ENCODE peak calls at places on chromosome 1, in ten cellular contexts. O, C, W, Q, X, G, T, N, A and B are unnamed samples.

GRCh38 chr1:157404063-157404501 is 148.2 kb downstream of the FCRL5 start:
- DNase-seq in O (no peak), A (no peak), W (no peak), G (no peak), X (no peak), C (no peak), Q (no peak), N (no peak), T (no peak), B (no peak)

GRCh38 chr1:19317126-19317910 is 5.2 kb downstream of the SLC66A1 start:
- DNase-seq in Q (no peak), T (no peak), W (no peak), N (no peak), G (no peak), X (no peak), A (peak; percentile 26), C (no peak), O (no peak), B (no peak)

GRCh38 chr1:178192686-178193085 is 98.8 kb downstream of the RASAL2 start:
- DNase-seq in W (peak; percentile 87), N (no peak), A (no peak), X (peak; percentile 75), T (no peak), Q (peak; percentile 87), C (no peak), O (peak; percentile 34), G (peak; percentile 72), B (no peak)

GRCh38 chr1:202588644-202589189 is 121.5 kb downstream of the SYT2 start:
- DNase-seq in W (no peak), T (no peak), C (peak; percentile 34), X (no peak), G (no peak), N (no peak), Q (no peak), O (peak; percentile 59), A (no peak), B (no peak)

GRCh38 chr1:229841230-229841629 is 215.2 kb downstream of the URB2 start:
- DNase-seq in O (no peak), X (no peak), G (no peak), W (no peak), T (no peak), C (no peak), Q (no peak), A (no peak), N (no peak), B (no peak)

GRCh38 chr1:64292399-64292798 is 89.0 kb downstream of the UBE2U start:
- DNase-seq in N (no peak), X (no peak), Q (peak; percentile 32), C (no peak), T (no peak), W (peak; percentile 61), G (no peak), O (peak; percentile 72), A (no peak), B (no peak)

GRCh38 chr1:217134857-217135568 is 411.8 kb upstream of the ESRRG start:
- DNase-seq in T (peak; percentile 40), Q (peak; percentile 12), A (peak; percentile 65), N (no peak), O (peak; percentile 38), X (no peak), C (no peak), G (peak; percentile 4), W (no peak), B (peak; percentile 16)

GRCh38 chr1:53896673-53897229 is 2.8 kb downstream of the DIO1 start:
- DNase-seq in Q (peak; percentile 87), N (no peak), C (no peak), G (peak; percentile 87), W (peak; percentile 91), T (no peak), O (peak; percentile 80), A (no peak), X (no peak), B (no peak)

GRCh38 chr1:180927841-180928240 is 15.1 kb downstream of the KIAA1614 start:
- DNase-seq in Q (no peak), W (peak; percentile 16), G (peak; percentile 19), O (no peak), X (no peak), C (no peak), A (no peak), N (no peak), T (no peak), B (no peak)

GRCh38 chr1:226405411-226405988 is 2.4 kb downstream of the PARP1 start:
- DNase-seq in W (no peak), O (no peak), Q (no peak), G (no peak), X (peak; percentile 69), A (peak; percentile 28), N (no peak), T (no peak), C (no peak), B (peak; percentile 72)

GRCh38 chr1:226408285-226409184 is 642 bp upstream of the PARP1 start:
- DNase-seq in Q (no peak), C (no peak), X (no peak), W (no peak), G (no peak), A (no peak), O (no peak), N (no peak), T (no peak), B (peak; percentile 32)

GRCh38 chr1:226406401-226406881 is 1.5 kb downstream of the PARP1 start:
- DNase-seq in O (peak; percentile 97), T (no peak), G (peak; percentile 41), C (no peak), X (peak; percentile 84), Q (peak; percentile 42), W (peak; percentile 43), A (peak; percentile 6), N (no peak), B (peak; percentile 82)

GRCh38 chr1:226407497-226408284 is at the start of gene PARP1:
- DNase-seq in A (peak; percentile 90), O (peak; percentile 99), N (peak; percentile 94), W (peak; percentile 91), X (peak; percentile 96), G (peak; percentile 65), T (peak; percentile 84), C (peak; percentile 71), Q (peak; percentile 79), B (peak; percentile 99)

DNA sequence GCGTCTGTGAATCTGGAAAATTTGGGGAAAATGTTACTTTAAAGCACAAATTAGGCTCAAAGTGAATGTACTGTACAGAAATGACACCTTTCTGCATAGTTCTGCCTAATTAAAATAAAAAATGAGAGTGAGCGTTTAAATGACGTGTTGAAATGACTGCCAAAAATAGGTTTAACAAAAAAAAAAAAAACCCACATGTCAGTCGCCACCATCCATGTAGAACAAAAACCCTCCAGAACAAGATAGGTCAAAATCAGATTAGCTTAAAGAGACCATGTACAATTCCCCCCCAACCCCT is 745 bp downstream of the PARP1 start:
- DNase-seq in C (no peak), N (no peak), G (no peak), Q (no peak), A (no peak), X (no peak), T (no peak), W (no peak), O (no peak), B (no peak)
- H2AFZ ChIP-seq in C (no peak overlapping the region), N (peak overlapping the region; percentile 84), G (peak overlapping the region; percentile 97), Q (peak overlapping the region; percentile 47), A (peak overlapping the region; percentile 48), X (no peak overlapping the region), T (peak overlapping the region; percentile 99), W (peak overlapping the region; percentile 86), O (peak overlapping the region; percentile 91), B (no peak overlapping the region)

GRCh38 chr1:24742090-24742938 is 2.9 kb upstream of the CLIC4 start:
- DNase-seq in C (no peak), Q (peak; percentile 75), N (no peak), X (no peak), G (peak; percentile 94), T (no peak), O (no peak), A (no peak), W (peak; percentile 53), B (no peak)
- H3K9ac ChIP-seq in C (no peak overlapping the region), Q (no peak overlapping the region), N (no peak overlapping the region), X (no peak overlapping the region), G (peak overlapping the region; percentile 52), T (no peak overlapping the region), O (no peak overlapping the region), A (no peak overlapping the region), W (peak overlapping the region; percentile 81), B (no peak overlapping the region)

GRCh38 chr1:38134294-38134755 is 87.7 kb upstream of the POU3F1 start:
- DNase-seq in T (no peak), W (peak; percentile 51), A (no peak), X (no peak), C (no peak), Q (peak; percentile 15), G (no peak), N (no peak), O (no peak), B (no peak)

GRCh38 chr1:38135621-38136414 is 89.2 kb upstream of the POU3F1 start:
- DNase-seq in O (no peak), A (peak; percentile 51), Q (no peak), X (no peak), N (no peak), T (no peak), G (no peak), C (no peak), W (peak; percentile 26), B (no peak)

GRCh38 chr1:38133304-38133703 is 86.7 kb upstream of the POU3F1 start:
- DNase-seq in X (no peak), Q (no peak), G (no peak), N (no peak), C (no peak), T (no peak), A (no peak), W (no peak), O (no peak), B (no peak)

GRCh38 chr1:38132681-38133080 is 86.1 kb upstream of the POU3F1 start:
- DNase-seq in N (no peak), C (no peak), X (no peak), G (no peak), Q (peak; percentile 67), A (no peak), W (no peak), T (no peak), O (no peak), B (no peak)

GRCh38 chr1:38133781-38134180 is 87.2 kb upstream of the POU3F1 start:
- DNase-seq in W (no peak), Q (no peak), X (no peak), G (no peak), O (no peak), N (no peak), C (no peak), T (no peak), A (no peak), B (no peak)
- H2AFZ ChIP-seq in W (peak overlapping the region; percentile 21), Q (no peak overlapping the region), X (no peak overlapping the region), G (no peak overlapping the region), O (no peak overlapping the region), N (no peak overlapping the region), C (no peak overlapping the region), T (peak overlapping the region; percentile 32), A (no peak overlapping the region), B (no peak overlapping the region)

DNA sequence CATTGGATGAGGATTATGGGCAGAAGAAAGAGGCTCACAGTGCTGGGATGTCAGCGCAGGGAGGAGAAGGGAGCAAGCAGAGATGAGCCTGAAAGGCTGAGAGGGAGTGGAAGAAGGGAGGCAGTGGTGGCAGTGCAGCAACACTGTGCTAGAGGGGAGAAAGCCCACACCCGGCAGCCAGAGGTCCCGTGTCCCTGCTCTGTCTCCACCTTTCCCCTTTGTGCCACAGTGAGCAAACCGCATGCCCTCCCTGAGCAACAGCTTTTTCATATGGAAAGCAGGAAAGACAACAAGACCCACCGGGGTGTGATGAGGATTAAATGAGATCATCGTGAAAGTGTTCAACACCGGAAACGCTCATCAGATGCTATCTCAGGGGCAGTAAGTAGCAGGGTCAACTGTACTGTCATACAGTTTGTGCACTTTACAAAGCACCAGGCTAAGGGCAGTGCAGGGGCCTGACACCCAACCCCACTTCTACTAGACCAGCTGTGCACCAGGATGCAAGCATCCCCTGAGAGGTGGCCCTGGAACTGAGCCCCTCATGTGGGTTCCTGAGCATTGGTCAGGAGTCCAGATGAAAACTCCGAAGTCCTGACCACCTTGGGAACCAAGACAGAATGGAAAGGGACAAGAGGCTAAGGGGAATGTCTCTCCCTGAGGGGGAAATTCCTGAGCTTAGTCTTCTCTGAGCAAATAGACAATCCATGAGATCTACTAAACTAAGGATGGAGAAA is 9.1 kb downstream of the NHLH1 start:
- DNase-seq in T (peak; percentile 54), G (no peak), X (peak; percentile 72), N (no peak), C (no peak), Q (peak; percentile 47), O (no peak), W (peak; percentile 55), A (peak; percentile 78), B (no peak)
- H3K9ac ChIP-seq in T (no peak overlapping the region), G (no peak overlapping the region), X (peak overlapping the region; percentile 44), N (no peak overlapping the region), C (no peak overlapping the region), Q (no peak overlapping the region), O (no peak overlapping the region), W (no peak overlapping the region), A (no peak overlapping the region), B (no peak overlapping the region)